ENCODE peak calls at places on chromosomes 1 and 21, in eight cellular contexts. One of them, this sample, is unnamed.

GRCh38 chr1:175720023-175720422 is 23.4 kb downstream of the TNR start:
- DNase-seq in activated CD4-positive, CD25-positive, alpha-beta regulatory T cell treated with anti-CD3 and anti-CD28 coated beads, Interleukin-2, amount 50 U/mL, for 16 hours: no peak
- DNase-seq in cardiac fibroblast: no peak
- DNase-seq in activated T-cell treated with anti-CD3 and anti-CD28 coated beads, Interleukin-2, amount 50 U/mL, for 72 hours: no peak
- DNase-seq in kidney tubule cell: no peak
- DNase-seq in ACHN: no peak
- DNase-seq in NCI-H1105: no peak
- DNase-seq in CD8-positive, alpha-beta memory T cell: no peak
- DNase-seq in this sample: no peak

GRCh38 chr1:172588296-172589291 is 55.6 kb downstream of the SUCO start:
- DNase-seq in activated CD4-positive, CD25-positive, alpha-beta regulatory T cell treated with anti-CD3 and anti-CD28 coated beads, Interleukin-2, amount 50 U/mL, for 16 hours: no peak
- DNase-seq in NCI-H1105: no peak
- DNase-seq in CD8-positive, alpha-beta memory T cell: no peak
- DNase-seq in activated T-cell treated with anti-CD3 and anti-CD28 coated beads, Interleukin-2, amount 50 U/mL, for 72 hours: peak
- DNase-seq in ACHN: peak
- DNase-seq in kidney tubule cell: peak
- DNase-seq in cardiac fibroblast: peak
- DNase-seq in this sample: peak

GRCh38 chr1:160801836-160802580 is 6.0 kb downstream of the LY9 start:
- DNase-seq in activated T-cell treated with anti-CD3 and anti-CD28 coated beads, Interleukin-2, amount 50 U/mL, for 72 hours: no peak
- DNase-seq in cardiac fibroblast: no peak
- DNase-seq in kidney tubule cell: no peak
- DNase-seq in NCI-H1105: no peak
- DNase-seq in activated CD4-positive, CD25-positive, alpha-beta regulatory T cell treated with anti-CD3 and anti-CD28 coated beads, Interleukin-2, amount 50 U/mL, for 16 hours: no peak
- DNase-seq in CD8-positive, alpha-beta memory T cell: no peak
- DNase-seq in ACHN: no peak
- DNase-seq in this sample: no peak

GRCh38 chr1:116374340-116375164 is 1.5 kb downstream of the ATP1A1 start:
- DNase-seq in CD8-positive, alpha-beta memory T cell: no peak
- DNase-seq in cardiac fibroblast: peak
- DNase-seq in ACHN: no peak
- DNase-seq in activated T-cell treated with anti-CD3 and anti-CD28 coated beads, Interleukin-2, amount 50 U/mL, for 72 hours: peak
- DNase-seq in NCI-H1105: no peak
- DNase-seq in activated CD4-positive, CD25-positive, alpha-beta regulatory T cell treated with anti-CD3 and anti-CD28 coated beads, Interleukin-2, amount 50 U/mL, for 16 hours: no peak
- DNase-seq in kidney tubule cell: peak
- DNase-seq in this sample: no peak

GRCh38 chr1:150979007-150979722 is 2.9 kb upstream of the ANXA9 start:
- DNase-seq in NCI-H1105: peak
- DNase-seq in activated T-cell treated with anti-CD3 and anti-CD28 coated beads, Interleukin-2, amount 50 U/mL, for 72 hours: peak
- DNase-seq in ACHN: peak
- DNase-seq in activated CD4-positive, CD25-positive, alpha-beta regulatory T cell treated with anti-CD3 and anti-CD28 coated beads, Interleukin-2, amount 50 U/mL, for 16 hours: peak
- DNase-seq in kidney tubule cell: peak
- DNase-seq in cardiac fibroblast: peak
- DNase-seq in CD8-positive, alpha-beta memory T cell: peak
- DNase-seq in this sample: no peak

GRCh38 chr1:10007161-10007560 is 10.1 kb downstream of the RBP7 start:
- DNase-seq in activated T-cell treated with anti-CD3 and anti-CD28 coated beads, Interleukin-2, amount 50 U/mL, for 72 hours: no peak
- DNase-seq in cardiac fibroblast: peak
- DNase-seq in NCI-H1105: no peak
- DNase-seq in activated CD4-positive, CD25-positive, alpha-beta regulatory T cell treated with anti-CD3 and anti-CD28 coated beads, Interleukin-2, amount 50 U/mL, for 16 hours: no peak
- DNase-seq in kidney tubule cell: no peak
- DNase-seq in ACHN: no peak
- DNase-seq in CD8-positive, alpha-beta memory T cell: no peak
- DNase-seq in this sample: no peak

GRCh38 chr21:44603109-44603875 is 2.9 kb downstream of the KRTAP10-7 start:
- DNase-seq in NCI-H1105: no peak
- DNase-seq in kidney tubule cell: no peak
- DNase-seq in activated CD4-positive, CD25-positive, alpha-beta regulatory T cell treated with anti-CD3 and anti-CD28 coated beads, Interleukin-2, amount 50 U/mL, for 16 hours: no peak
- DNase-seq in ACHN: no peak
- DNase-seq in cardiac fibroblast: no peak
- DNase-seq in activated T-cell treated with anti-CD3 and anti-CD28 coated beads, Interleukin-2, amount 50 U/mL, for 72 hours: no peak
- DNase-seq in CD8-positive, alpha-beta memory T cell: no peak
- DNase-seq in this sample: no peak

GRCh38 chr1:51729824-51730284 is 113.0 kb downstream of the OSBPL9 start:
- DNase-seq in cardiac fibroblast: peak
- DNase-seq in NCI-H1105: peak
- DNase-seq in kidney tubule cell: peak
- DNase-seq in CD8-positive, alpha-beta memory T cell: no peak
- DNase-seq in ACHN: peak
- DNase-seq in activated T-cell treated with anti-CD3 and anti-CD28 coated beads, Interleukin-2, amount 50 U/mL, for 72 hours: no peak
- DNase-seq in activated CD4-positive, CD25-positive, alpha-beta regulatory T cell treated with anti-CD3 and anti-CD28 coated beads, Interleukin-2, amount 50 U/mL, for 16 hours: no peak
- DNase-seq in this sample: no peak

GRCh38 chr1:28983509-28984310 is 69.3 kb downstream of the EPB41 start:
- DNase-seq in kidney tubule cell: no peak
- DNase-seq in ACHN: no peak
- DNase-seq in activated T-cell treated with anti-CD3 and anti-CD28 coated beads, Interleukin-2, amount 50 U/mL, for 72 hours: no peak
- DNase-seq in CD8-positive, alpha-beta memory T cell: peak
- DNase-seq in NCI-H1105: no peak
- DNase-seq in activated CD4-positive, CD25-positive, alpha-beta regulatory T cell treated with anti-CD3 and anti-CD28 coated beads, Interleukin-2, amount 50 U/mL, for 16 hours: no peak
- DNase-seq in cardiac fibroblast: no peak
- DNase-seq in this sample: no peak

GRCh38 chr1:72439036-72439435 is 156.7 kb upstream of the NEGR1 start:
- DNase-seq in activated CD4-positive, CD25-positive, alpha-beta regulatory T cell treated with anti-CD3 and anti-CD28 coated beads, Interleukin-2, amount 50 U/mL, for 16 hours: no peak
- DNase-seq in activated T-cell treated with anti-CD3 and anti-CD28 coated beads, Interleukin-2, amount 50 U/mL, for 72 hours: no peak
- DNase-seq in ACHN: no peak
- DNase-seq in kidney tubule cell: peak
- DNase-seq in CD8-positive, alpha-beta memory T cell: no peak
- DNase-seq in NCI-H1105: no peak
- DNase-seq in cardiac fibroblast: peak
- DNase-seq in this sample: no peak

GRCh38 chr1:109229531-109230127 is 15.9 kb downstream of the SARS1 start:
- DNase-seq in kidney tubule cell: no peak
- DNase-seq in activated T-cell treated with anti-CD3 and anti-CD28 coated beads, Interleukin-2, amount 50 U/mL, for 72 hours: no peak
- DNase-seq in NCI-H1105: no peak
- DNase-seq in ACHN: no peak
- DNase-seq in activated CD4-positive, CD25-positive, alpha-beta regulatory T cell treated with anti-CD3 and anti-CD28 coated beads, Interleukin-2, amount 50 U/mL, for 16 hours: no peak
- DNase-seq in CD8-positive, alpha-beta memory T cell: no peak
- DNase-seq in cardiac fibroblast: no peak
- DNase-seq in this sample: no peak

GRCh38 chr1:206769331-206769731 is 1.2 kb upstream of the IL19 start:
- DNase-seq in activated CD4-positive, CD25-positive, alpha-beta regulatory T cell treated with anti-CD3 and anti-CD28 coated beads, Interleukin-2, amount 50 U/mL, for 16 hours: no peak
- DNase-seq in CD8-positive, alpha-beta memory T cell: peak
- DNase-seq in kidney tubule cell: no peak
- DNase-seq in cardiac fibroblast: no peak
- DNase-seq in NCI-H1105: no peak
- DNase-seq in ACHN: no peak
- DNase-seq in activated T-cell treated with anti-CD3 and anti-CD28 coated beads, Interleukin-2, amount 50 U/mL, for 72 hours: peak
- DNase-seq in this sample: no peak

GRCh38 chr1:41936107-41936506 is 17.4 kb upstream of the HIVEP3 start:
- DNase-seq in activated CD4-positive, CD25-positive, alpha-beta regulatory T cell treated with anti-CD3 and anti-CD28 coated beads, Interleukin-2, amount 50 U/mL, for 16 hours: no peak
- DNase-seq in NCI-H1105: peak
- DNase-seq in ACHN: peak
- DNase-seq in CD8-positive, alpha-beta memory T cell: no peak
- DNase-seq in activated T-cell treated with anti-CD3 and anti-CD28 coated beads, Interleukin-2, amount 50 U/mL, for 72 hours: peak
- DNase-seq in cardiac fibroblast: peak
- DNase-seq in kidney tubule cell: peak
- DNase-seq in this sample: no peak

GRCh38 chr1:42450081-42450480 is 5.7 kb downstream of the ZMYND12 start:
- DNase-seq in ACHN: no peak
- DNase-seq in activated CD4-positive, CD25-positive, alpha-beta regulatory T cell treated with anti-CD3 and anti-CD28 coated beads, Interleukin-2, amount 50 U/mL, for 16 hours: no peak
- DNase-seq in NCI-H1105: no peak
- DNase-seq in CD8-positive, alpha-beta memory T cell: no peak
- DNase-seq in cardiac fibroblast: no peak
- DNase-seq in activated T-cell treated with anti-CD3 and anti-CD28 coated beads, Interleukin-2, amount 50 U/mL, for 72 hours: peak
- DNase-seq in kidney tubule cell: no peak
- DNase-seq in this sample: no peak

GRCh38 chr1:244352156-244352830 is 99.4 kb downstream of the ADSS2 start:
- DNase-seq in activated CD4-positive, CD25-positive, alpha-beta regulatory T cell treated with anti-CD3 and anti-CD28 coated beads, Interleukin-2, amount 50 U/mL, for 16 hours: no peak
- DNase-seq in NCI-H1105: no peak
- DNase-seq in ACHN: no peak
- DNase-seq in activated T-cell treated with anti-CD3 and anti-CD28 coated beads, Interleukin-2, amount 50 U/mL, for 72 hours: no peak
- DNase-seq in kidney tubule cell: peak
- DNase-seq in cardiac fibroblast: no peak
- DNase-seq in CD8-positive, alpha-beta memory T cell: no peak
- DNase-seq in this sample: no peak

GRCh38 chr1:54163573-54163972 is 10.8 kb upstream of the CDCP2 start:
- DNase-seq in activated T-cell treated with anti-CD3 and anti-CD28 coated beads, Interleukin-2, amount 50 U/mL, for 72 hours: no peak
- DNase-seq in NCI-H1105: no peak
- DNase-seq in cardiac fibroblast: no peak
- DNase-seq in CD8-positive, alpha-beta memory T cell: no peak
- DNase-seq in ACHN: no peak
- DNase-seq in kidney tubule cell: no peak
- DNase-seq in activated CD4-positive, CD25-positive, alpha-beta regulatory T cell treated with anti-CD3 and anti-CD28 coated beads, Interleukin-2, amount 50 U/mL, for 16 hours: no peak
- DNase-seq in this sample: no peak